ENCODE peak calls at places on chromosomes 12 and 14, in eight cellular contexts. W, L, G, P, H, C, Y and Q are unnamed samples.
A peak's percentile ranks its signal among the peaks of the same experiment; 100 is the strongest.

GRCh38 chr12:46404225-46404631 is 31.7 kb upstream of the SLC38A2 start:
- DNase-seq in C (no peak), Y (peak; percentile 30), L (no peak), P (no peak), G (no peak), W (no peak), H (peak; percentile 61), Q (no peak)

GRCh38 chr14:87250992-87251391 is 742.0 kb downstream of the GALC start:
- DNase-seq in G (no peak), Y (no peak), L (no peak), W (no peak), H (no peak), C (no peak), P (no peak), Q (no peak)

GRCh38 chr14:63012171-63012570 is 33.1 kb downstream of the KCNH5 start:
- DNase-seq in P (no peak), W (no peak), L (no peak), Y (no peak), G (no peak), H (no peak), C (no peak), Q (no peak)

GRCh38 chr12:64387201-64387816 is 3.2 kb downstream of the C12orf56 start:
- DNase-seq in C (peak; percentile 73), G (no peak), W (no peak), L (peak; percentile 62), P (no peak), Y (no peak), H (no peak), Q (no peak)

GRCh38 chr14:72439707-72440106 is 454.2 kb downstream of the DPF3 start:
- DNase-seq in C (no peak), P (no peak), G (no peak), W (no peak), L (no peak), Y (no peak), H (no peak), Q (no peak)

GRCh38 chr14:99278836-99279235 is 6.8 kb upstream of the BCL11B start:
- DNase-seq in W (no peak), Y (no peak), G (no peak), C (no peak), L (no peak), H (no peak), P (no peak), Q (no peak)

GRCh38 chr14:54606631-54607133 is 39.8 kb downstream of the SAMD4A start:
- DNase-seq in P (no peak), H (peak; percentile 83), W (no peak), L (no peak), G (no peak), Y (no peak), C (no peak), Q (no peak)

GRCh38 chr14:99215277-99215676 is 56.7 kb downstream of the BCL11B start:
- DNase-seq in Y (no peak), P (no peak), W (no peak), G (no peak), C (peak; percentile 6), L (no peak), H (no peak), Q (no peak)

GRCh38 chr14:21026988-21027315 is 2.1 kb upstream of the NDRG2 start:
- DNase-seq in H (no peak), C (no peak), P (no peak), W (no peak), Y (no peak), L (no peak), G (no peak), Q (no peak)

GRCh38 chr12:39647383-39647782 is 27.8 kb upstream of the ABCD2 start:
- DNase-seq in L (no peak), Y (no peak), G (no peak), H (no peak), P (no peak), C (no peak), W (no peak), Q (no peak)

GRCh38 chr12:50032516-50033316 is 7.4 kb upstream of the RACGAP1 start:
- DNase-seq in G (no peak), P (no peak), W (no peak), L (no peak), Y (no peak), H (no peak), C (no peak), Q (peak; percentile 68)

GRCh38 chr12:124279846-124280360 is 15.0 kb upstream of the RFLNA start:
- DNase-seq in W (no peak), C (no peak), P (no peak), G (no peak), L (no peak), Y (no peak), H (no peak), Q (no peak)

GRCh38 chr14:105153739-105154475 is 14.7 kb downstream of the JAG2 start:
- DNase-seq in H (no peak), C (no peak), P (no peak), G (no peak), W (no peak), Y (no peak), L (no peak), Q (no peak)

GRCh38 chr14:86481105-86481504 is 951.2 kb downstream of the FLRT2 start:
- DNase-seq in H (peak; percentile 70), L (no peak), P (no peak), W (no peak), G (no peak), Y (no peak), C (peak; percentile 10), Q (no peak)

GRCh38 chr12:1843641-1844005 is 23.3 kb downstream of the LRTM2 start:
- DNase-seq in H (no peak), Y (no peak), G (no peak), P (no peak), L (no peak), W (no peak), C (no peak), Q (no peak)

GRCh38 chr12:11595080-11595479 is 54.4 kb upstream of the ETV6 start:
- DNase-seq in C (no peak), H (no peak), W (no peak), G (no peak), P (no peak), Y (no peak), L (no peak), Q (no peak)

GRCh38 chr12:123748171-123748570 is 13.9 kb upstream of the DNAH10 start:
- DNase-seq in P (no peak), C (no peak), Y (no peak), W (no peak), L (no peak), G (no peak), H (no peak), Q (no peak)

GRCh38 chr14:31895206-31895605 is 181.9 kb upstream of the ARHGAP5 start:
- DNase-seq in G (no peak), Y (no peak), H (peak; percentile 89), W (peak; percentile 55), P (no peak), C (peak; percentile 87), L (no peak), Q (no peak)

GRCh38 chr12:87136330-87136976 is 880.3 kb upstream of the MGAT4C start:
- DNase-seq in G (no peak), P (no peak), Y (no peak), C (peak; percentile 57), L (no peak), W (peak; percentile 30), H (peak; percentile 60), Q (no peak)

GRCh38 chr12:122732170-122732569 is 1.5 kb upstream of the HCAR1 start:
- DNase-seq in P (no peak), C (no peak), W (no peak), Y (no peak), G (no peak), H (no peak), L (no peak), Q (no peak)

GRCh38 chr14:84375235-84375634 is 1154.7 kb upstream of the FLRT2 start:
- DNase-seq in G (no peak), P (no peak), H (peak; percentile 5), Y (no peak), W (no peak), L (no peak), C (no peak), Q (no peak)

GRCh38 chr14:73786942-73787759 is 64.5 kb upstream of the PTGR2 start:
- DNase-seq in L (peak; percentile 36), P (no peak), C (no peak), G (peak; percentile 55), W (no peak), H (peak; percentile 35), Y (peak; percentile 74), Q (peak; percentile 83)